ENCODE peak calls at places on chromosome 1, in eight cellular contexts. N is GM23248; U is heart right ventricle; Q is esophagus muscularis mucosa; F is neural progenitor cell; Y is naive thymus-derived CD4-positive, alpha-beta T cell; D is K562; I is uterus. G is an unnamed sample.
A peak's percentile ranks its signal among the peaks of the same experiment; 100 is the strongest.

GRCh38 chr1:34199927-34200326 is 23.2 kb downstream of the C1orf94 start:
- DNase-seq in F (no peak), N (peak; percentile 91), Y (no peak), U (no peak), Q (no peak), I (no peak), D (no peak), G (no peak)

GRCh38 chr1:56494306-56494705 is 85.1 kb downstream of the PLPP3 start:
- DNase-seq in U (no peak), N (no peak), F (peak; percentile 32), D (no peak), Q (no peak), I (no peak), Y (no peak), G (no peak)

GRCh38 chr1:212594640-212595039 is 13.9 kb upstream of the ATF3 start:
- DNase-seq in U (no peak), F (no peak), N (no peak), Q (peak; percentile 47), D (no peak), Y (no peak), I (no peak), G (no peak)

GRCh38 chr1:69172003-69173000 is 395.4 kb upstream of the LRRC7 start:
- DNase-seq in N (peak; percentile 23), D (no peak), F (no peak), Q (no peak), I (no peak), U (no peak), Y (no peak), G (no peak)

GRCh38 chr1:110011527-110012041 is 22.8 kb upstream of the STRIP1 start:
- DNase-seq in Q (no peak), F (peak; percentile 57), D (peak; percentile 63), N (peak; percentile 71), Y (peak; percentile 19), U (no peak), I (no peak), G (peak; percentile 39)

GRCh38 chr1:202268032-202268431 is 73.7 kb downstream of the UBE2T start:
- DNase-seq in Q (no peak), U (no peak), F (no peak), I (no peak), N (no peak), D (no peak), Y (no peak), G (no peak)

GRCh38 chr1:220294754-220295419 is 22.6 kb upstream of the RAB3GAP2 start:
- DNase-seq in N (peak; percentile 73), D (no peak), F (no peak), I (no peak), Y (no peak), Q (no peak), U (no peak), G (no peak)

GRCh38 chr1:203304919-203305808 is at the start of gene BTG2:
- DNase-seq in F (peak; percentile 97), Q (peak; percentile 98), N (peak; percentile 94), U (peak; percentile 94), D (peak; percentile 99), Y (peak; percentile 94), I (peak; percentile 95), G (peak; percentile 92)

GRCh38 chr1:15384301-15384901 is 25.3 kb upstream of the EFHD2 start:
- DNase-seq in Y (no peak), Q (no peak), F (peak; percentile 93), U (no peak), N (no peak), I (no peak), D (no peak), G (no peak)

GRCh38 chr1:92486251-92487077 is at the start of gene GFI1:
- DNase-seq in Y (peak; percentile 53), N (peak; percentile 62), Q (no peak), U (no peak), D (no peak), I (no peak), F (peak; percentile 74), G (peak; percentile 44)

GRCh38 chr1:59500970-59501742 is 204.3 kb downstream of the FGGY start:
- DNase-seq in U (no peak), I (no peak), F (no peak), Q (peak; percentile 66), D (no peak), N (no peak), Y (no peak), G (no peak)

GRCh38 chr1:167573035-167573434 is 19.5 kb upstream of the CREG1 start:
- DNase-seq in Q (no peak), I (no peak), F (no peak), D (no peak), U (no peak), N (no peak), Y (no peak), G (no peak)

GRCh38 chr1:207691814-207692213 is 46.9 kb downstream of the CR1L start:
- DNase-seq in D (no peak), F (no peak), I (no peak), N (peak; percentile 47), U (no peak), Y (no peak), Q (no peak), G (no peak)

GRCh38 chr1:47181095-47181954 is 8.5 kb downstream of the PDZK1IP1 start:
- DNase-seq in I (no peak), N (no peak), Q (peak; percentile 74), F (no peak), Y (no peak), U (no peak), D (peak; percentile 99), G (no peak)

GRCh38 chr1:200366577-200367253 is 43.1 kb downstream of the ZNF281 start:
- DNase-seq in D (no peak), I (no peak), Y (no peak), U (no peak), F (no peak), N (no peak), Q (no peak), G (no peak)

GRCh38 chr1:229227298-229227919 is 43.5 kb upstream of the RAB4A start:
- DNase-seq in Y (peak; percentile 66), D (peak; percentile 91), U (peak; percentile 73), I (peak; percentile 84), F (peak; percentile 88), Q (no peak), N (peak; percentile 79), G (peak; percentile 81)

GRCh38 chr1:107153033-107153432 is 12.2 kb downstream of the NTNG1 start:
- DNase-seq in D (no peak), N (no peak), Q (no peak), I (no peak), Y (no peak), F (no peak), U (no peak), G (no peak)

GRCh38 chr1:2598329-2598931 is 11.9 kb downstream of the PRXL2B start:
- DNase-seq in U (no peak), Y (no peak), N (no peak), D (no peak), Q (no peak), I (no peak), F (no peak), G (no peak)

GRCh38 chr1:6783956-6784559 is 1.2 kb upstream of the CAMTA1 start:
- DNase-seq in Y (no peak), U (no peak), D (no peak), I (no peak), Q (no peak), N (no peak), F (no peak), G (no peak)

GRCh38 chr1:27360159-27361043 is 6.4 kb downstream of the MAP3K6 start:
- DNase-seq in Y (peak; percentile 43), D (peak; percentile 84), N (no peak), I (no peak), F (peak; percentile 66), U (no peak), Q (no peak), G (peak; percentile 48)

GRCh38 chr1:62177621-62178020 is 17.0 kb upstream of the L1TD1 start:
- DNase-seq in Q (no peak), N (no peak), F (no peak), D (no peak), U (no peak), Y (no peak), I (no peak), G (no peak)

GRCh38 chr1:180199018-180199417 is 31.0 kb upstream of the LHX4 start:
- DNase-seq in I (no peak), N (no peak), F (no peak), D (no peak), U (no peak), Q (no peak), Y (no peak), G (no peak)

GRCh38 chr1:180206581-180206980 is 23.5 kb upstream of the LHX4 start:
- DNase-seq in D (no peak), Q (no peak), Y (no peak), N (no peak), I (no peak), U (no peak), F (no peak), G (no peak)

GRCh38 chr1:180201451-180202200 is 28.4 kb upstream of the LHX4 start:
- DNase-seq in Y (no peak), Q (no peak), I (no peak), N (no peak), D (no peak), F (no peak), U (no peak), G (no peak)

GRCh38 chr1:180208264-180208663 is 21.8 kb upstream of the LHX4 start:
- DNase-seq in F (no peak), N (no peak), Y (no peak), Q (no peak), U (no peak), I (no peak), D (no peak), G (no peak)

GRCh38 chr1:180204231-180204630 is 25.8 kb upstream of the LHX4 start:
- DNase-seq in I (no peak), N (no peak), U (no peak), Q (no peak), D (no peak), F (no peak), Y (no peak), G (no peak)
- H3K27ac ChIP-seq in I (no peak overlapping the region), N (no peak overlapping the region), U (no peak overlapping the region), Q (no peak overlapping the region), D (no peak overlapping the region), F (no peak overlapping the region), Y (no peak overlapping the region), G (no peak overlapping the region)

DNA sequence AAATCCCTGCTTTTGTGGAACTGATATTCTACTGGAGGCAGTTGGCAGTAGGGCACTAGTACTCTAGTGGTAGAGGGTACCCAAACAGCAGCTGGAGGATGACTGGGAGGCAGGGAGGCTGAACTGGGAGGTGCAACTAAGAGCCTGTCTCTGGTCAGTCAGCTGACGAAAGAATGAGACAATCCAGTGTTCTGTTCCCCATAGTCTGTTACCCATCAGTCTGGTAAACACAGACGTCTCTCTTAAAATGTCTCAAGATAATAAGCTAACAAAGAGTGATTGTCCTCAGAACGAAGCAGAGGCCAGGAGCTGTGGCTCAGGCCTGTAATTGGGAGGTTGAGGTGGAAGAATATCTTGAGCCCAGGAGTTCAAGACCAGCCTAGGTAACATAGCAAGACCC is 30.4 kb downstream of the TFAP2E start:
- DNase-seq in D (no peak), F (no peak), Y (no peak), Q (no peak), I (no peak), N (no peak), U (no peak), G (no peak)
- H3K36me3 ChIP-seq in D (peaks cover 91% of the 10 kb centered on the region), F (peaks cover 3% of the 10 kb centered on the region), Y (peaks cover 59% of the 10 kb centered on the region), Q (peaks cover 46% of the 10 kb centered on the region), I (no peaks in the 10 kb centered on the region), N (peaks cover 46% of the 10 kb centered on the region), U (peaks cover 36% of the 10 kb centered on the region), G (peaks cover 42% of the 10 kb centered on the region)

GRCh38 chr1:192927496-192927895 is 118.7 kb downstream of the RGS2 start:
- DNase-seq in U (no peak), Q (no peak), D (no peak), Y (no peak), N (no peak), F (no peak), I (no peak), G (no peak)
- H3K27ac ChIP-seq in U (no peak overlapping the region), Q (no peak overlapping the region), D (no peak overlapping the region), Y (no peak overlapping the region), N (no peak overlapping the region), F (no peak overlapping the region), I (no peak overlapping the region), G (no peak overlapping the region)

GRCh38 chr1:11145741-11146140 is 43.4 kb upstream of the ANGPTL7 start:
- DNase-seq in Q (no peak), Y (no peak), D (no peak), N (no peak), U (no peak), F (no peak), I (no peak), G (no peak)
- H3K36me3 ChIP-seq in Q (peaks cover 47% of the 10 kb centered on the region), Y (peaks cover 80% of the 10 kb centered on the region), D (peaks cover 82% of the 10 kb centered on the region), N (peaks cover 11% of the 10 kb centered on the region), U (peaks cover 25% of the 10 kb centered on the region), F (no peaks in the 10 kb centered on the region), I (no peaks in the 10 kb centered on the region), G (peaks cover 56% of the 10 kb centered on the region)